ENCODE peak calls at places on chromosomes 12 and 14, in four cellular contexts. O is smooth muscle cell of the brain vasculature, R is kidney glomerular epithelial cell, M is neuronal stem cell. E is an unnamed sample.

GRCh38 chr12:57135939-57136338 is 7.7 kb downstream of the LRP1 start:
- DNase-seq in O (no peak), R (no peak), M (no peak), E (no peak)

GRCh38 chr14:68373847-68374582 is 418.9 kb downstream of the ZFP36L1 start:
- DNase-seq in O (no peak), R (no peak), M (no peak), E (no peak)

GRCh38 chr12:65464930-65465329 is 186.4 kb downstream of the MSRB3 start:
- DNase-seq in O (peak), R (peak), M (no peak), E (no peak)

GRCh38 chr14:104435147-104436046 is 144.2 kb upstream of the C14orf180 start:
- DNase-seq in O (no peak), R (no peak), M (no peak), E (no peak)

GRCh38 chr14:99349721-99350495 is 77.9 kb upstream of the BCL11B start:
- DNase-seq in O (no peak), R (no peak), M (no peak), E (no peak)

GRCh38 chr12:57258977-57259970 is 8.3 kb upstream of the STAC3 start:
- DNase-seq in O (no peak), R (no peak), M (no peak), E (no peak)

GRCh38 chr14:75452324-75452723 is 24.5 kb downstream of the JDP2 start:
- DNase-seq in O (no peak), R (no peak), M (no peak), E (no peak)

GRCh38 chr14:24816011-24816928 is 182.3 kb upstream of the GZMB start:
- DNase-seq in O (no peak), R (peak), M (no peak), E (no peak)

GRCh38 chr12:14834502-14834901 is 8.8 kb downstream of the ART4 start:
- DNase-seq in O (no peak), R (no peak), M (no peak), E (peak)

GRCh38 chr12:19222566-19222965 is 93.0 kb downstream of the PLEKHA5 start:
- DNase-seq in O (no peak), R (peak), M (no peak), E (no peak)

GRCh38 chr12:25524381-25524780 is 28.7 kb downstream of the LMNTD1 start:
- DNase-seq in O (no peak), R (peak), M (no peak), E (no peak)

GRCh38 chr14:21077672-21078071 is 7.6 kb downstream of the ARHGEF40 start:
- DNase-seq in O (no peak), R (no peak), M (no peak), E (no peak)

GRCh38 chr14:73269729-73270651 is 32.7 kb downstream of the PAPLN start:
- DNase-seq in O (no peak), R (no peak), M (no peak), E (peak)

GRCh38 chr14:53840444-53840843 is 116.2 kb downstream of the BMP4 start:
- DNase-seq in O (no peak), R (peak), M (no peak), E (peak)

GRCh38 chr14:21098134-21098891 is at the start of gene ZNF219:
- DNase-seq in O (no peak), R (no peak), M (peak), E (peak)

GRCh38 chr12:56836317-56836716 is 73.2 kb downstream of the HSD17B6 start:
- DNase-seq in O (no peak), R (peak), M (no peak), E (no peak)

GRCh38 chr12:102808412-102808811 is 108.6 kb downstream of the PAH start:
- DNase-seq in O (no peak), R (no peak), M (no peak), E (no peak)

GRCh38 chr12:101939856-101940265 is 62.5 kb downstream of the DRAM1 start:
- DNase-seq in O (peak), R (peak), M (peak), E (peak)

GRCh38 chr12:92124708-92125067 is 21.0 kb downstream of the BTG1 start:
- DNase-seq in O (no peak), R (no peak), M (no peak), E (no peak)